ENCODE peak calls at places on chromosome 11, in eight cellular contexts. One of them, this sample, is unnamed.

GRCh38 chr11:9493492-9493891 is 32.7 kb downstream of the ZNF143 start:
- DNase-seq in AML-193: peak
- DNase-seq in NCI-H187: no peak
- DNase-seq in T-helper 9 cell: no peak
- DNase-seq in HS-5: no peak
- DNase-seq in GM13976: no peak
- DNase-seq in T-helper 22 cell: no peak
- DNase-seq in kidney tubule cell: no peak
- DNase-seq in this sample: no peak

GRCh38 chr11:27216268-27217149 is 146.5 kb downstream of the CCDC34 start:
- DNase-seq in NCI-H187: no peak
- DNase-seq in kidney tubule cell: no peak
- DNase-seq in T-helper 22 cell: no peak
- DNase-seq in GM13976: no peak
- DNase-seq in T-helper 9 cell: no peak
- DNase-seq in AML-193: no peak
- DNase-seq in HS-5: no peak
- DNase-seq in this sample: no peak

GRCh38 chr11:73308003-73308962 is at the start of gene ARHGEF17:
- DNase-seq in GM13976: peak
- DNase-seq in AML-193: peak
- DNase-seq in T-helper 22 cell: peak
- DNase-seq in NCI-H187: peak
- DNase-seq in HS-5: peak
- DNase-seq in kidney tubule cell: peak
- DNase-seq in T-helper 9 cell: peak
- DNase-seq in this sample: peak

GRCh38 chr11:118581057-118581456 is 8.8 kb downstream of the ARCN1 start:
- DNase-seq in NCI-H187: no peak
- DNase-seq in kidney tubule cell: no peak
- DNase-seq in T-helper 22 cell: no peak
- DNase-seq in T-helper 9 cell: no peak
- DNase-seq in GM13976: no peak
- DNase-seq in AML-193: no peak
- DNase-seq in HS-5: no peak
- DNase-seq in this sample: no peak

GRCh38 chr11:64060861-64061444 is 25.2 kb downstream of the FLRT1 start:
- DNase-seq in T-helper 22 cell: peak
- DNase-seq in NCI-H187: no peak
- DNase-seq in kidney tubule cell: peak
- DNase-seq in HS-5: no peak
- DNase-seq in T-helper 9 cell: peak
- DNase-seq in GM13976: peak
- DNase-seq in AML-193: no peak
- DNase-seq in this sample: peak

GRCh38 chr11:6568191-6568918 is 35.1 kb downstream of the RRP8 start:
- DNase-seq in GM13976: no peak
- DNase-seq in HS-5: no peak
- DNase-seq in T-helper 22 cell: no peak
- DNase-seq in AML-193: no peak
- DNase-seq in NCI-H187: no peak
- DNase-seq in T-helper 9 cell: no peak
- DNase-seq in kidney tubule cell: peak
- DNase-seq in this sample: no peak

GRCh38 chr11:130042093-130042591 is 27.6 kb upstream of the APLP2 start:
- DNase-seq in T-helper 9 cell: no peak
- DNase-seq in NCI-H187: no peak
- DNase-seq in GM13976: no peak
- DNase-seq in HS-5: peak
- DNase-seq in T-helper 22 cell: no peak
- DNase-seq in kidney tubule cell: peak
- DNase-seq in AML-193: peak
- DNase-seq in this sample: no peak

GRCh38 chr11:61334434-61335354 is 1.7 kb downstream of the TKFC start:
- DNase-seq in kidney tubule cell: peak
- DNase-seq in GM13976: no peak
- DNase-seq in T-helper 22 cell: no peak
- DNase-seq in NCI-H187: no peak
- DNase-seq in T-helper 9 cell: no peak
- DNase-seq in HS-5: no peak
- DNase-seq in AML-193: no peak
- DNase-seq in this sample: no peak

GRCh38 chr11:441418-442274 is at the start of gene ANO9:
- DNase-seq in GM13976: peak
- DNase-seq in AML-193: no peak
- DNase-seq in HS-5: no peak
- DNase-seq in kidney tubule cell: peak
- DNase-seq in T-helper 9 cell: peak
- DNase-seq in NCI-H187: peak
- DNase-seq in T-helper 22 cell: peak
- DNase-seq in this sample: peak

GRCh38 chr11:75474878-75475766 is 42.1 kb upstream of the KLHL35 start:
- DNase-seq in GM13976: peak
- DNase-seq in T-helper 9 cell: peak
- DNase-seq in AML-193: no peak
- DNase-seq in T-helper 22 cell: peak
- DNase-seq in HS-5: no peak
- DNase-seq in NCI-H187: peak
- DNase-seq in kidney tubule cell: no peak
- DNase-seq in this sample: peak

GRCh38 chr11:90756617-90757016 is 533.8 kb upstream of the CHORDC1 start:
- DNase-seq in T-helper 9 cell: no peak
- DNase-seq in NCI-H187: no peak
- DNase-seq in T-helper 22 cell: no peak
- DNase-seq in kidney tubule cell: no peak
- DNase-seq in GM13976: no peak
- DNase-seq in HS-5: no peak
- DNase-seq in AML-193: no peak
- DNase-seq in this sample: no peak

GRCh38 chr11:45289369-45289768 is 3.2 kb upstream of the SYT13 start:
- DNase-seq in NCI-H187: no peak
- DNase-seq in T-helper 9 cell: no peak
- DNase-seq in HS-5: peak
- DNase-seq in AML-193: no peak
- DNase-seq in GM13976: no peak
- DNase-seq in kidney tubule cell: peak
- DNase-seq in T-helper 22 cell: no peak
- DNase-seq in this sample: no peak

GRCh38 chr11:57251491-57252104 is 14.5 kb upstream of the APLNR start:
- DNase-seq in GM13976: no peak
- DNase-seq in T-helper 9 cell: no peak
- DNase-seq in T-helper 22 cell: no peak
- DNase-seq in HS-5: no peak
- DNase-seq in NCI-H187: no peak
- DNase-seq in kidney tubule cell: peak
- DNase-seq in AML-193: no peak
- DNase-seq in this sample: no peak

GRCh38 chr11:87369888-87370287 is 332.2 kb downstream of the TMEM135 start:
- DNase-seq in NCI-H187: no peak
- DNase-seq in HS-5: no peak
- DNase-seq in kidney tubule cell: no peak
- DNase-seq in T-helper 22 cell: no peak
- DNase-seq in T-helper 9 cell: no peak
- DNase-seq in AML-193: no peak
- DNase-seq in GM13976: no peak
- DNase-seq in this sample: no peak

GRCh38 chr11:15560689-15561467 is 446.2 kb downstream of the INSC start:
- DNase-seq in AML-193: no peak
- DNase-seq in HS-5: no peak
- DNase-seq in T-helper 9 cell: no peak
- DNase-seq in GM13976: no peak
- DNase-seq in NCI-H187: no peak
- DNase-seq in kidney tubule cell: no peak
- DNase-seq in T-helper 22 cell: no peak
- DNase-seq in this sample: no peak

GRCh38 chr11:36149538-36150242 is 139.5 kb downstream of the COMMD9 start:
- DNase-seq in HS-5: peak
- DNase-seq in T-helper 9 cell: no peak
- DNase-seq in NCI-H187: peak
- DNase-seq in AML-193: peak
- DNase-seq in GM13976: peak
- DNase-seq in kidney tubule cell: peak
- DNase-seq in T-helper 22 cell: no peak
- DNase-seq in this sample: peak

GRCh38 chr11:1473786-1474185 is 12.8 kb downstream of the MOB2 start:
- DNase-seq in AML-193: no peak
- DNase-seq in T-helper 9 cell: no peak
- DNase-seq in GM13976: no peak
- DNase-seq in kidney tubule cell: no peak
- DNase-seq in NCI-H187: no peak
- DNase-seq in HS-5: no peak
- DNase-seq in T-helper 22 cell: no peak
- DNase-seq in this sample: no peak

GRCh38 chr11:34201130-34201529 is 95.7 kb downstream of the NAT10 start:
- DNase-seq in AML-193: no peak
- DNase-seq in T-helper 22 cell: no peak
- DNase-seq in HS-5: no peak
- DNase-seq in GM13976: no peak
- DNase-seq in T-helper 9 cell: no peak
- DNase-seq in NCI-H187: no peak
- DNase-seq in kidney tubule cell: no peak
- DNase-seq in this sample: no peak

GRCh38 chr11:121194731-121195596 is 93.9 kb downstream of the TECTA start:
- DNase-seq in kidney tubule cell: peak
- DNase-seq in NCI-H187: peak
- DNase-seq in T-helper 22 cell: peak
- DNase-seq in T-helper 9 cell: peak
- DNase-seq in HS-5: peak
- DNase-seq in AML-193: peak
- DNase-seq in GM13976: peak
- DNase-seq in this sample: peak

GRCh38 chr11:3853935-3854659 is 1.4 kb upstream of the STIM1 start:
- DNase-seq in T-helper 22 cell: peak
- DNase-seq in NCI-H187: no peak
- DNase-seq in GM13976: peak
- DNase-seq in AML-193: peak
- DNase-seq in HS-5: no peak
- DNase-seq in kidney tubule cell: no peak
- DNase-seq in T-helper 9 cell: peak
- DNase-seq in this sample: no peak

GRCh38 chr11:4134844-4135243 is 40.2 kb downstream of the RRM1 start:
- DNase-seq in NCI-H187: no peak
- DNase-seq in HS-5: peak
- DNase-seq in T-helper 9 cell: no peak
- DNase-seq in AML-193: no peak
- DNase-seq in T-helper 22 cell: no peak
- DNase-seq in kidney tubule cell: peak
- DNase-seq in GM13976: no peak
- DNase-seq in this sample: no peak

GRCh38 chr11:44456544-44457270 is 108.8 kb upstream of the CD82 start:
- DNase-seq in NCI-H187: no peak
- DNase-seq in kidney tubule cell: peak
- DNase-seq in T-helper 22 cell: no peak
- DNase-seq in T-helper 9 cell: no peak
- DNase-seq in AML-193: no peak
- DNase-seq in HS-5: no peak
- DNase-seq in GM13976: no peak
- DNase-seq in this sample: no peak

GRCh38 chr11:129972596-129972995 is 30.0 kb downstream of the PRDM10 start:
- DNase-seq in HS-5: no peak
- DNase-seq in AML-193: no peak
- DNase-seq in kidney tubule cell: no peak
- DNase-seq in NCI-H187: no peak
- DNase-seq in GM13976: no peak
- DNase-seq in T-helper 9 cell: no peak
- DNase-seq in T-helper 22 cell: no peak
- DNase-seq in this sample: no peak

GRCh38 chr11:109735139-109735538 is 313.1 kb downstream of the C11orf87 start:
- DNase-seq in NCI-H187: no peak
- DNase-seq in GM13976: no peak
- DNase-seq in AML-193: no peak
- DNase-seq in kidney tubule cell: no peak
- DNase-seq in T-helper 22 cell: no peak
- DNase-seq in HS-5: no peak
- DNase-seq in T-helper 9 cell: no peak
- DNase-seq in this sample: no peak

GRCh38 chr11:10934293-10934850 is 76.5 kb upstream of the ZBED5 start:
- DNase-seq in NCI-H187: no peak
- DNase-seq in T-helper 9 cell: no peak
- DNase-seq in kidney tubule cell: no peak
- DNase-seq in GM13976: no peak
- DNase-seq in AML-193: no peak
- DNase-seq in T-helper 22 cell: no peak
- DNase-seq in HS-5: no peak
- DNase-seq in this sample: no peak

GRCh38 chr11:3090096-3090901 is 33.1 kb upstream of the CARS1 start:
- DNase-seq in AML-193: no peak
- DNase-seq in T-helper 22 cell: no peak
- DNase-seq in T-helper 9 cell: no peak
- DNase-seq in kidney tubule cell: no peak
- DNase-seq in NCI-H187: no peak
- DNase-seq in HS-5: no peak
- DNase-seq in GM13976: peak
- DNase-seq in this sample: peak

GRCh38 chr11:129817282-129818051 is 1.8 kb downstream of the TMEM45B start:
- DNase-seq in AML-193: peak
- DNase-seq in HS-5: no peak
- DNase-seq in NCI-H187: no peak
- DNase-seq in GM13976: no peak
- DNase-seq in T-helper 22 cell: no peak
- DNase-seq in kidney tubule cell: no peak
- DNase-seq in T-helper 9 cell: no peak
- DNase-seq in this sample: no peak

GRCh38 chr11:16418698-16419097 is 62.4 kb upstream of the SOX6 start:
- DNase-seq in NCI-H187: no peak
- DNase-seq in GM13976: no peak
- DNase-seq in HS-5: no peak
- DNase-seq in T-helper 9 cell: no peak
- DNase-seq in kidney tubule cell: no peak
- DNase-seq in T-helper 22 cell: no peak
- DNase-seq in AML-193: no peak
- DNase-seq in this sample: no peak

GRCh38 chr11:94853836-94854235 is 85.7 kb downstream of the AMOTL1 start:
- DNase-seq in AML-193: no peak
- DNase-seq in GM13976: no peak
- DNase-seq in kidney tubule cell: no peak
- DNase-seq in T-helper 9 cell: no peak
- DNase-seq in NCI-H187: no peak
- DNase-seq in HS-5: no peak
- DNase-seq in T-helper 22 cell: no peak
- DNase-seq in this sample: no peak

GRCh38 chr11:68076371-68077042 is 37.7 kb downstream of the TCIRG1 start:
- DNase-seq in kidney tubule cell: no peak
- DNase-seq in AML-193: no peak
- DNase-seq in NCI-H187: no peak
- DNase-seq in GM13976: no peak
- DNase-seq in T-helper 9 cell: no peak
- DNase-seq in HS-5: no peak
- DNase-seq in T-helper 22 cell: no peak
- DNase-seq in this sample: no peak

GRCh38 chr11:2944953-2945756 is 15.9 kb upstream of the PHLDA2 start:
- DNase-seq in kidney tubule cell: peak
- DNase-seq in NCI-H187: no peak
- DNase-seq in AML-193: no peak
- DNase-seq in GM13976: no peak
- DNase-seq in HS-5: no peak
- DNase-seq in T-helper 22 cell: no peak
- DNase-seq in T-helper 9 cell: no peak
- DNase-seq in this sample: peak

GRCh38 chr11:122778148-122778547 is 60.2 kb upstream of the CRTAM start:
- DNase-seq in AML-193: no peak
- DNase-seq in GM13976: no peak
- DNase-seq in HS-5: peak
- DNase-seq in NCI-H187: no peak
- DNase-seq in T-helper 22 cell: no peak
- DNase-seq in kidney tubule cell: peak
- DNase-seq in T-helper 9 cell: no peak
- DNase-seq in this sample: no peak

GRCh38 chr11:70481625-70482528 is 83.5 kb downstream of the CTTN start:
- DNase-seq in NCI-H187: no peak
- DNase-seq in T-helper 9 cell: no peak
- DNase-seq in kidney tubule cell: peak
- DNase-seq in HS-5: peak
- DNase-seq in GM13976: no peak
- DNase-seq in AML-193: no peak
- DNase-seq in T-helper 22 cell: no peak
- DNase-seq in this sample: no peak

GRCh38 chr11:47569646-47570045 is 4.2 kb downstream of the PTPMT1 start:
- DNase-seq in T-helper 22 cell: no peak
- DNase-seq in NCI-H187: no peak
- DNase-seq in T-helper 9 cell: no peak
- DNase-seq in GM13976: no peak
- DNase-seq in AML-193: no peak
- DNase-seq in kidney tubule cell: no peak
- DNase-seq in HS-5: no peak
- DNase-seq in this sample: no peak